ENCODE peak calls at places on chromosomes 13 and 19, in nine cellular contexts. N is GM23338, H is SK-N-MC, U is vagina, M is GM12891, W is breast epithelium, R is HL-60, X is SK-N-SH, F is transverse colon. Y is an unnamed sample.

GRCh38 chr13:95497307-95497943 is 55.1 kb upstream of the CLDN10 start:
- DNase-seq in X (peak), M (no peak), R (peak), W (peak), N (no peak), U (no peak), F (no peak), H (no peak), Y (no peak)

GRCh38 chr13:28423010-28423409 is 71.9 kb downstream of the FLT1 start:
- DNase-seq in M (no peak), R (peak), W (no peak), F (peak), N (no peak), X (no peak), U (no peak), H (no peak), Y (no peak)

GRCh38 chr19:46786236-46787039 is 2.0 kb downstream of the SLC1A5 start:
- DNase-seq in F (peak), U (no peak), W (peak), X (peak), H (no peak), M (peak), R (peak), N (peak), Y (peak)

GRCh38 chr13:45670481-45670880 is 31.6 kb upstream of the CBY2 start:
- DNase-seq in U (no peak), R (no peak), W (no peak), N (no peak), X (no peak), F (no peak), H (no peak), M (no peak), Y (no peak)

GRCh38 chr13:98839826-98840769 is 87.6 kb upstream of the SLC15A1 start:
- DNase-seq in N (peak), H (no peak), W (no peak), U (no peak), X (peak), R (peak), F (peak), M (peak), Y (peak)

GRCh38 chr13:111474136-111475002 is 153.9 kb downstream of the TEX29 start:
- DNase-seq in F (no peak), R (peak), M (peak), N (peak), H (peak), X (peak), U (no peak), W (no peak), Y (no peak)

GRCh38 chr13:77698211-77699058 is 948 bp downstream of the SLAIN1 start:
- DNase-seq in W (no peak), H (no peak), F (peak), X (peak), U (no peak), N (peak), R (peak), M (peak), Y (peak)

GRCh38 chr19:48363500-48363809 is 285 bp downstream of the TMEM143 start:
- DNase-seq in N (peak), F (no peak), X (no peak), R (no peak), W (no peak), M (no peak), U (no peak), H (no peak), Y (no peak)

GRCh38 chr13:113565526-113566226 is 18.9 kb upstream of the TFDP1 start:
- DNase-seq in U (peak), N (no peak), F (peak), X (no peak), W (peak), R (no peak), H (no peak), M (no peak), Y (no peak)

GRCh38 chr19:10680545-10681135 is 20.6 kb upstream of the QTRT1 start:
- DNase-seq in R (no peak), F (no peak), U (no peak), H (no peak), X (no peak), W (no peak), N (no peak), M (no peak), Y (no peak)

GRCh38 chr19:10678813-10679212 is 22.4 kb upstream of the QTRT1 start:
- DNase-seq in U (no peak), N (no peak), M (no peak), R (no peak), F (no peak), X (no peak), H (no peak), W (no peak), Y (no peak)

GRCh38 chr19:10679743-10680142 is 21.5 kb upstream of the QTRT1 start:
- DNase-seq in U (no peak), F (no peak), M (no peak), N (no peak), X (no peak), W (no peak), H (no peak), R (no peak), Y (no peak)

GRCh38 chr19:10681658-10682057 is 19.6 kb upstream of the QTRT1 start:
- DNase-seq in F (no peak), N (no peak), M (no peak), U (no peak), R (no peak), W (no peak), H (no peak), X (no peak), Y (no peak)

GRCh38 chr19:10677796-10678195 is 23.4 kb upstream of the QTRT1 start:
- DNase-seq in U (no peak), N (no peak), W (no peak), M (no peak), X (no peak), F (no peak), H (no peak), R (no peak), Y (no peak)
- TF ChIP-seq POLR2AphosphoS5 in U (no peak), N (no peak), W (no peak), M (no peak), X (no peak), F (no peak), H (no peak), R (no peak), Y (no peak)

GRCh38 chr19:44356383-44357111 is at the start of gene ZNF112:
- DNase-seq in W (peak), X (peak), H (peak), U (no peak), N (peak), R (peak), F (peak), M (peak), Y (no peak)
- TF ChIP-seq POLR2AphosphoS5 in W (no peak), X (peak), H (peak), U (peak), N (peak), R (no peak), F (peak), M (no peak), Y (no peak)

GRCh38 chr13:110336681-110337080 is 29.6 kb downstream of the COL4A2 start:
- DNase-seq in X (no peak), M (no peak), R (no peak), F (no peak), U (no peak), W (no peak), N (no peak), H (no peak), Y (no peak)
- TF ChIP-seq POLR2AphosphoS5 in X (no peak), M (no peak), R (no peak), F (no peak), U (no peak), W (no peak), N (no peak), H (no peak), Y (no peak)

GRCh38 chr19:17469371-17470203 is 737 bp upstream of the SLC27A1 start:
- DNase-seq in N (peak), F (peak), X (peak), W (peak), U (no peak), H (peak), R (peak), M (peak), Y (peak)
- TF ChIP-seq POLR2AphosphoS5 in N (no peak), F (peak), X (no peak), W (peak), U (peak), H (no peak), R (no peak), M (no peak), Y (no peak)

GRCh38 chr19:2970201-2970838 is 7.0 kb upstream of the TLE6 start:
- DNase-seq in H (no peak), X (no peak), N (no peak), R (no peak), U (no peak), M (no peak), F (no peak), W (no peak), Y (no peak)
- TF ChIP-seq POLR2AphosphoS5 in H (no peak), X (no peak), N (no peak), R (no peak), U (no peak), M (no peak), F (no peak), W (peak), Y (no peak)

GRCh38 chr19:34320277-34320676 is 44.7 kb upstream of the GPI start:
- DNase-seq in U (no peak), R (no peak), M (no peak), X (no peak), N (no peak), H (no peak), F (no peak), W (no peak), Y (no peak)
- TF ChIP-seq POLR2AphosphoS5 in U (no peak), R (no peak), M (no peak), X (no peak), N (no peak), H (no peak), F (no peak), W (no peak), Y (no peak)

GRCh38 chr19:1065606-1066109 is 1.3 kb upstream of the ARHGAP45 start:
- DNase-seq in F (peak), H (no peak), X (no peak), N (peak), M (no peak), W (no peak), U (no peak), R (no peak), Y (no peak)

GRCh38 chr19:1066251-1066747 is 668 bp upstream of the ARHGAP45 start:
- DNase-seq in R (no peak), W (no peak), X (peak), N (peak), M (no peak), U (no peak), H (no peak), F (no peak), Y (no peak)

GRCh38 chr19:1067341-1068103 is 555 bp downstream of the ARHGAP45 start:
- DNase-seq in R (peak), N (no peak), W (no peak), F (peak), M (no peak), H (no peak), X (no peak), U (no peak), Y (no peak)

GRCh38 chr19:1068111-1069001 is 1.4 kb downstream of the ARHGAP45 start:
- DNase-seq in M (no peak), H (no peak), R (peak), W (no peak), U (no peak), N (no peak), X (no peak), F (peak), Y (no peak)

DNA sequence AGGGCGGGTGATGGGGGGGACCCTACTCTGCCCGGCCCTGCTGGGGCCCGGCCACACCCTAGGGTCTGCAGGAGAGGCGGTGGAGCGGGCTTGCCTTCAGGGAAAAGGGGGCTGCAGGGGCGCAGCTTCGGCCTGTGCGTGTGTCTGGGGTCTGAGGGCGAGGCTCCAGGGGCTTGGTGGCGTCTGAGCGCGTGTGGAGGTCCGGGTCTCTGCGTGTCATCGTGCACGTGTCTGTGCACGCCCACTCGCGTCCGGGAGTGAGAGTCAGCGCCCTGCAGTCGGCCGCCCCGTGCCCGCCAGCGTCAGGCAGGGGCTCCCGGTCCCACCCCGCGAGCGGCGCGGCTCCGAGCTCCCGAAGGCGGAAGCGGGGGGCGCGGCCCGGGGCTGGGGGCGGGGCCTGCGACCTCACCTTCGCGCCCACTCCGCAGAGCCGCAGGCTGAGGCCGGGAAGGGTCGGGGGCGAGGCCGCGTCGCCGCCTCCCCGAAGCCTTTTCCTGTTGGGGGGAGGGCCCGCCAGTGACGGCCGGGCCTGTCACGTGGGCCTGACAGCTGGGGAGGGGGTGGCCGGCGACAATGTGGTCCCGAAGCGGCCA is at the start of gene ARHGAP45:
- DNase-seq in N (peak), F (peak), U (no peak), R (peak), W (no peak), H (no peak), X (peak), M (peak), Y (peak)
- TF ChIP-seq POLR2AphosphoS5 in N (no peak), F (no peak), U (no peak), R (no peak), W (no peak), H (no peak), X (no peak), M (no peak), Y (peak)

Y was measured in GM12892.